ENCODE peak calls at places on chromosome 10, in ten cellular contexts. O, F, Q, R, G, E, A, N, Z and Y are unnamed samples. For H3K4me1, the result is how much of the 10 kb centered on the place peaks cover.

GRCh38 chr10:30114401-30114800 is 55.0 kb upstream of the JCAD start:
- DNase-seq in O (no peak), F (no peak), Q (no peak), R (no peak), G (no peak), E (no peak), A (no peak), N (no peak), Z (no peak), Y (no peak)

GRCh38 chr10:116263870-116264269 is 9.1 kb downstream of the GFRA1 start:
- DNase-seq in O (no peak), F (no peak), Q (no peak), R (no peak), G (no peak), E (no peak), A (no peak), N (no peak), Z (no peak), Y (no peak)

GRCh38 chr10:21517134-21517982 is 8.1 kb downstream of the SKIDA1 start:
- DNase-seq in O (peak), F (peak), Q (peak), R (peak), G (no peak), E (no peak), A (no peak), N (peak), Z (no peak), Y (no peak)

GRCh38 chr10:5155951-5156350 is 29.0 kb downstream of the AKR1C8 start:
- DNase-seq in O (peak), F (no peak), Q (no peak), R (no peak), G (no peak), E (no peak), A (no peak), N (no peak), Z (no peak), Y (no peak)

GRCh38 chr10:31034041-31034918 is 2.6 kb upstream of the ZNF438 start:
- DNase-seq in O (peak), F (no peak), Q (no peak), R (no peak), G (no peak), E (no peak), A (no peak), N (no peak), Z (peak), Y (no peak)

GRCh38 chr10:68315582-68315981 is 16.3 kb upstream of the HNRNPH3 start:
- DNase-seq in O (no peak), F (no peak), Q (no peak), R (no peak), G (no peak), E (no peak), A (no peak), N (peak), Z (no peak), Y (no peak)

GRCh38 chr10:12358863-12359647 is 9.7 kb downstream of the CAMK1D start:
- DNase-seq in O (no peak), F (peak), Q (no peak), R (no peak), G (no peak), E (no peak), A (no peak), N (no peak), Z (no peak), Y (no peak)

GRCh38 chr10:57786331-57786730 is 481.4 kb downstream of the IPMK start:
- DNase-seq in O (no peak), F (no peak), Q (no peak), R (no peak), G (no peak), E (no peak), A (no peak), N (no peak), Z (no peak), Y (no peak)

GRCh38 chr10:4198216-4198615 is 413.2 kb upstream of the KLF6 start:
- DNase-seq in O (no peak), F (no peak), Q (no peak), R (no peak), G (no peak), E (no peak), A (no peak), N (no peak), Z (no peak), Y (no peak)

GRCh38 chr10:118971187-118971586 is 58.3 kb upstream of the NANOS1 start:
- DNase-seq in O (no peak), F (no peak), Q (no peak), R (no peak), G (no peak), E (no peak), A (no peak), N (no peak), Z (no peak), Y (no peak)

GRCh38 chr10:124946945-124947344 is 5.0 kb downstream of the ZRANB1 start:
- DNase-seq in O (no peak), F (no peak), Q (no peak), R (no peak), G (no peak), E (no peak), A (no peak), N (no peak), Z (no peak), Y (no peak)

DNA sequence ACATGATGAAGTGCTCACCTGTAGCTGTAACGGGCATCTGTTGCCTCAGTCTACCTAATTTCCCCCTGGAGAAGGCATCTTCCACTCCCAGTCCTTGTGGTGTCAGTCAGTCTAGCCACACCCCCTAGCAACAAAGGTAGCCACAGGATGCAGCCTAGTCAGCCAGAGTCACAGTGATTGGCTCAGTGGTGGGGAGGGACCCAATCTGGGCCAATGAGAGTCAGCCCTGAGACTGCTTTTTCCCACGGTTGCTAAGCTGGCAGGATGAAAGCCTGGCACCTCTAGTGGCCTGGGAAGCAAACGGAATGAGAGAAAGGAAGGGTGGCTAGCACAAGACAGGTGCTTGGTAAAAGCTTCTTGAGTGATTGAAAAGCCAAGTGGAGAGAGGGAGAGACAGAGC is 118.6 kb downstream of the SH3PXD2A start:
- DNase-seq in O (no peak), F (peak), Q (no peak), R (no peak), G (no peak), E (no peak), A (no peak), N (no peak), Z (no peak), Y (no peak)
- H3K4me1 ChIP-seq in O (under half), F (under half), Q (under half), R (under half), G (under half), E (under half), A (under half), N (under half), Z (half or more), Y (under half)

DNA sequence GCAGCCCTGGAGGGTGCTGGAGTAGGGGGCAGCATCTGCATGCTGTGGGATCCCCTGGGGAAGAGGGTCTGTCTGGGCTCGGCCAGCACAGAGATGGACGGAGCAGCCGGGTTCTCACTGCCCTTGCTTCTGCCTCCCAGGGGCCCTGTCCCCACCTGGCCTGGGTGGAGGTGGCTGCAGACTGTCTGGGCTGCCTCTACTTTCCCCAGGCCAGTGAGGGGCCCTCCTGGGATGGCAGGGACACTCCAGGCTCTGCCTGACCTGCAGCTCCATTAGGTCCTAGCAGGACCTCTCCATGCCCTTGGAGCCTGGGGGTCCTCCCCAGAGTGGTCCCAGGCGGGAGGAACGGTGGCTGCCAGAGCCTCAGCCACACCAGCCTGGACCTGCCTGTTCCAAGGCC is 63.7 kb downstream of the PWWP2B start:
- DNase-seq in O (no peak), F (no peak), Q (peak), R (peak), G (no peak), E (peak), A (no peak), N (no peak), Z (no peak), Y (no peak)
- H3K4me1 ChIP-seq in O (under half), F (under half), Q (under half), R (under half), G (half or more), E (under half), A (under half), N (half or more), Z (under half), Y (under half)

GRCh38 chr10:71750986-71751385 is 22.3 kb downstream of the VSIR start:
- DNase-seq in O (no peak), F (no peak), Q (no peak), R (no peak), G (no peak), E (no peak), A (no peak), N (no peak), Z (no peak), Y (no peak)
- H3K4me1 ChIP-seq in O (under half), F (under half), Q (half or more), R (under half), G (half or more), E (half or more), A (under half), N (half or more), Z (under half), Y (under half)

GRCh38 chr10:87931836-87932230 is 68.4 kb downstream of the PTEN start:
- DNase-seq in O (no peak), F (no peak), Q (no peak), R (no peak), G (no peak), E (no peak), A (no peak), N (no peak), Z (no peak), Y (no peak)

GRCh38 chr10:87930929-87931835 is 67.8 kb downstream of the PTEN start:
- DNase-seq in O (no peak), F (no peak), Q (no peak), R (no peak), G (no peak), E (no peak), A (no peak), N (no peak), Z (no peak), Y (no peak)

GRCh38 chr10:87930141-87930540 is 66.7 kb downstream of the PTEN start:
- DNase-seq in O (no peak), F (no peak), Q (no peak), R (no peak), G (no peak), E (no peak), A (no peak), N (no peak), Z (no peak), Y (no peak)

GRCh38 chr10:87927091-87927490 is 63.7 kb downstream of the PTEN start:
- DNase-seq in O (peak), F (no peak), Q (no peak), R (no peak), G (no peak), E (no peak), A (no peak), N (no peak), Z (no peak), Y (no peak)

DNA sequence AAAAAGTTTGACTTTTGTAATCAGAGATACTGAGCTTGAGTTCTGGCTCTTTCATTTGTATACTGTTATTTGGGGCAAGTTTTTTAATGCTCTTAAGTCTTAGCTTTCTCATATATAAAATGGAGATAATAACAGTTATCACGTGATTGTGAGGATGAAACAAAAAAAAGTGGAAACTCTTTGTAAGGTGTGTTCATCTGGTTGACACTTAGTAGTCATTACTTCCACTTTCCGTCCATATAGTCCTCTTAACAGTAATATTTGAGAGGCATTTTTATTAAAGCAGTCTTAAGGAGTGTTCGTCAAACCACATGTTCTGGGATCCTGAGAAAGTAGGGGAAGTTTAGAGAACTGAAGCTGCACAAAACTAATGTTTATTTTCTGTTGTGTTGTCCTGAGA is 65.6 kb downstream of the PTEN start:
- DNase-seq in O (no peak), F (no peak), Q (no peak), R (no peak), G (no peak), E (no peak), A (no peak), N (no peak), Z (no peak), Y (no peak)
- H3K4me1 ChIP-seq in O (under half), F (half or more), Q (under half), R (under half), G (under half), E (under half), A (under half), N (under half), Z (under half), Y (under half)

GRCh38 chr10:8051109-8051781 is 3.2 kb upstream of the GATA3 start:
- DNase-seq in O (no peak), F (peak), Q (no peak), R (no peak), G (no peak), E (no peak), A (no peak), N (no peak), Z (no peak), Y (no peak)
- H3K4me1 ChIP-seq in O (under half), F (under half), Q (half or more), R (under half), G (half or more), E (half or more), A (under half), N (half or more), Z (under half), Y (half or more)

GRCh38 chr10:110502072-110502845 is 4.6 kb downstream of the DUSP5 start:
- DNase-seq in O (no peak), F (no peak), Q (no peak), R (no peak), G (no peak), E (no peak), A (no peak), N (no peak), Z (no peak), Y (no peak)
- H3K4me1 ChIP-seq in O (under half), F (under half), Q (half or more), R (under half), G (half or more), E (half or more), A (under half), N (under half), Z (under half), Y (under half)

GRCh38 chr10:8702181-8702580 is 647.7 kb downstream of the GATA3 start:
- DNase-seq in O (no peak), F (peak), Q (no peak), R (no peak), G (no peak), E (no peak), A (no peak), N (no peak), Z (no peak), Y (no peak)

GRCh38 chr10:8700689-8701088 is 646.2 kb downstream of the GATA3 start:
- DNase-seq in O (no peak), F (no peak), Q (no peak), R (no peak), G (no peak), E (no peak), A (no peak), N (no peak), Z (no peak), Y (no peak)

GRCh38 chr10:8705415-8705814 is 650.9 kb downstream of the GATA3 start:
- DNase-seq in O (no peak), F (no peak), Q (no peak), R (no peak), G (no peak), E (no peak), A (no peak), N (no peak), Z (no peak), Y (no peak)
- H3K4me1 ChIP-seq in O (under half), F (under half), Q (under half), R (under half), G (under half), E (under half), A (under half), N (under half), Z (under half), Y (under half)

GRCh38 chr10:80471715-80472233 is 17.7 kb downstream of the TSPAN14 start:
- DNase-seq in O (no peak), F (no peak), Q (no peak), R (no peak), G (no peak), E (no peak), A (no peak), N (no peak), Z (peak), Y (no peak)

GRCh38 chr10:80471009-80471408 is 16.9 kb downstream of the TSPAN14 start:
- DNase-seq in O (no peak), F (no peak), Q (no peak), R (no peak), G (no peak), E (no peak), A (no peak), N (no peak), Z (peak), Y (no peak)

GRCh38 chr10:80473096-80473657 is 19.1 kb downstream of the TSPAN14 start:
- DNase-seq in O (no peak), F (no peak), Q (no peak), R (no peak), G (no peak), E (no peak), A (no peak), N (no peak), Z (no peak), Y (no peak)

GRCh38 chr10:80473692-80474596 is 19.8 kb downstream of the TSPAN14 start:
- DNase-seq in O (no peak), F (no peak), Q (no peak), R (no peak), G (no peak), E (no peak), A (no peak), N (no peak), Z (no peak), Y (no peak)

DNA sequence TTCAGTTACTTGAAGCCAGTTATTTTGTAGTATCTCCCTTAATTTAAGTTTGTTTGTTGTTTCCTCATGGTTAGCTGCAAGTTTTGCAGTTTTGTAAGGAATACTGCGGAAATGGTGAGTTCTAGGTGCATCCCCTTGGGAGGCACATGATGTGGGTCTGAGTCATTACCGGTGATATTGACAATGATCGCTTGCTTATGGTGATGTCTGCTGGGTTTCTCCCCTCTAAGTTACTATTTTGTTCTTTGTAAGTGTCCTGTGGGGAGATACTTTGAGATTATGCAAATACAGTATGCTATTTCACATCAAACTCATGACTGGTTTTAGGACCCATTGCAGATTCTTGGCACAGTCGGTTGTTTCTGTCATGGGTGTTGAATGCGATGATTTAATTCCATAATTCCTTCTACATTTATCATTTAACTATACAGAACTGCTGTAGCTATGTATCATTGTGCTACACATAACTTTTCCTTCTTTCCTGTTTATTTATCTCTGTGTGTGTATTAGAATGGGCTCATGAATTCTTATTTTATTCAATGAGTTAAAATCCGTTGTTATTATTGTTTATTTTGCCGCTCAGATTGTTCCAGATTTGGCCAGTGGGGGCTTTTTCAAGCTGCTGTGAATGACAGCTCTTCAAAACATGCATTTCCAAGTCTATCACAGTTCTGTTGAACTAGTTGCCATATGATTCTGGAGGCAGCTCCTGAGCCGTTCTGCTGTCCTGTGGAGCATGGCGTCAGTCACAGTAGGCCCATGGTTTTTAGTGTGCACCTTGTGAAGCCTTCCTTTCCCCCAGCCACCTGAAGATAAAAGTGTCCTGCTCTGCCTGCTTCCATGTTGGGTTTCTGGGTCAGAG is 18.4 kb downstream of the TSPAN14 start:
- DNase-seq in O (peak), F (no peak), Q (no peak), R (no peak), G (no peak), E (no peak), A (no peak), N (no peak), Z (peak), Y (no peak)
- H3K4me1 ChIP-seq in O (under half), F (under half), Q (half or more), R (under half), G (half or more), E (half or more), A (under half), N (half or more), Z (half or more), Y (half or more)

DNA sequence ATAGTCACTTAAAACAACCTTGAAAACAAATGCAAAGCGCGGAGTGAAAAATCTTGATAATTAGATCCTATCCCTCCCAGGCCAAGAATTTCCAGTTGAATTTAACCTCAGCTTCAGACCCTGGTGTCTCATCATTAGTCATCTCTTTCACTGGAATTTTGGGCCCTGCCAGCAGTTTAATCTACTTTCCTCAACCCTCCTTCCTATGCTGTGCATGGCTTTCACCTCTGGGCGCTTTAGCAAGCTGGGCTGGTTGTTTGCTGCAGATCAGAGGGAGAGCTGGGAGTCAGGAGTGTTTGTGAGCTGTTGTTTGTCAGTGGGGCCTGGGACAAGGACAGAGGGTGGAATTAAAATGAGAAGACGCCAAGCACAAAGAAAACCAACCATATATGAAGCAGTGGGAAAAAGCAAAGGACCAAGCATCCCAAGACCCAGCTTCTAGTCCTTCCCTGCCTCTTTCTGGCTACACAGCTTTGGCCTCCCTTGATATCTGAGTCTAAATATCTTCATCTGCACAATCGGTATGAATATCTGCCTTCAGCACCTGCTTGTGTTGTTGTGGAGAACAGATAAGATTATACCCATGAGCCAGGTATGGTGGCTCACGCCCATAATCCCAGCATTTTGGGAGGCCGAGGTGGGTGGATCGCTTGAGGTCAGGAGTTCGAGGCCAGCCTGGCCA is 13.5 kb downstream of the MYOF start:
- DNase-seq in O (peak), F (no peak), Q (no peak), R (no peak), G (no peak), E (no peak), A (no peak), N (no peak), Z (no peak), Y (no peak)
- H3K4me1 ChIP-seq in O (under half), F (under half), Q (half or more), R (under half), G (under half), E (under half), A (under half), N (under half), Z (half or more), Y (half or more)